ENCODE peak calls at places on chromosomes 16 and 17, in five cellular contexts. H is tibial artery, L is neuronal stem cell, Z is A549, B is heart left ventricle. Y is an unnamed sample. For H3K4me1, the result is how much of the 10 kb centered on the place peaks cover.

GRCh38 chr17:35241520-35241919 is 1.4 kb upstream of the SLFN5 start:
- DNase-seq in H (no peak), L (no peak), Z (no peak), B (no peak), Y (no peak)

GRCh38 chr17:29151567-29151966 is 28.6 kb downstream of the MYO18A start:
- DNase-seq in H (no peak), L (no peak), Z (peak), B (no peak), Y (peak)

GRCh38 chr17:65589321-65589720 is 27.9 kb upstream of the AXIN2 start:
- DNase-seq in H (no peak), L (no peak), Z (no peak), B (no peak), Y (no peak)

GRCh38 chr17:48594412-48595106 is 980 bp upstream of the HOXB5 start:
- DNase-seq in H (no peak), L (no peak), Z (no peak), B (no peak), Y (no peak)

GRCh38 chr16:62036101-62036806 is at the start of gene CDH8:
- DNase-seq in H (no peak), L (peak), Z (no peak), B (peak), Y (peak)

GRCh38 chr17:48908047-48908843 is at the start of gene UBE2Z:
- DNase-seq in H (peak), L (peak), Z (peak), B (peak), Y (peak)

GRCh38 chr16:30956601-30957455 is 726 bp upstream of the SETD1A start:
- DNase-seq in H (peak), L (peak), Z (peak), B (peak), Y (peak)

GRCh38 chr16:79644977-79645667 is 44.6 kb upstream of the MAF start:
- DNase-seq in H (no peak), L (no peak), Z (no peak), B (no peak), Y (no peak)

GRCh38 chr16:3099732-3100499 is 822 bp upstream of the ZSCAN10 start:
- DNase-seq in H (peak), L (peak), Z (peak), B (peak), Y (peak)

GRCh38 chr17:47945529-47946508 is 4.4 kb downstream of the PNPO start:
- DNase-seq in H (no peak), L (no peak), Z (no peak), B (peak), Y (no peak)

GRCh38 chr17:64771980-64772844 is 110.1 kb upstream of the SMURF2 start:
- DNase-seq in H (no peak), L (no peak), Z (no peak), B (no peak), Y (no peak)

GRCh38 chr16:2467301-2468141 is 3.6 kb upstream of the NTN3 start:
- DNase-seq in H (peak), L (no peak), Z (peak), B (peak), Y (peak)

GRCh38 chr17:50518265-50519023 is 10.2 kb downstream of the MYCBPAP start:
- DNase-seq in H (no peak), L (no peak), Z (no peak), B (no peak), Y (peak)

GRCh38 chr17:70172449-70172848 is 3.1 kb downstream of the KCNJ2 start:
- DNase-seq in H (no peak), L (no peak), Z (no peak), B (no peak), Y (no peak)

GRCh38 chr16:66502020-66502913 is 47.7 kb downstream of the TK2 start:
- DNase-seq in H (peak), L (no peak), Z (no peak), B (peak), Y (no peak)

GRCh38 chr16:6964679-6965078 is 368.0 kb upstream of the RBFOX1 start:
- DNase-seq in H (no peak), L (no peak), Z (no peak), B (no peak), Y (no peak)

GRCh38 chr17:7208027-7208571 is 11.5 kb downstream of the DLG4 start:
- DNase-seq in H (no peak), L (no peak), Z (no peak), B (no peak), Y (peak)

GRCh38 chr16:17266606-17267313 is 204.0 kb downstream of the XYLT1 start:
- DNase-seq in H (no peak), L (no peak), Z (no peak), B (no peak), Y (no peak)

GRCh38 chr17:82820278-82821251 is 19.3 kb downstream of the ZNF750 start:
- DNase-seq in H (no peak), L (no peak), Z (no peak), B (no peak), Y (no peak)

GRCh38 chr16:64019339-64019738 is 1102.5 kb downstream of the CDH11 start:
- DNase-seq in H (no peak), L (no peak), Z (no peak), B (no peak), Y (no peak)

GRCh38 chr16:53870831-53871230 is 166.9 kb downstream of the FTO start:
- DNase-seq in H (no peak), L (no peak), Z (no peak), B (no peak), Y (no peak)

GRCh38 chr17:164536-165235 is 16.8 kb downstream of the DOC2B start:
- DNase-seq in H (peak), L (peak), Z (peak), B (peak), Y (peak)

GRCh38 chr17:44906010-44906646 is 6.9 kb upstream of the EFTUD2 start:
- DNase-seq in H (no peak), L (no peak), Z (peak), B (no peak), Y (peak)

GRCh38 chr16:79653337-79654000 is 52.9 kb upstream of the MAF start:
- DNase-seq in H (no peak), L (no peak), Z (no peak), B (peak), Y (peak)

GRCh38 chr17:13699261-13699660 is 97.5 kb upstream of the HS3ST3A1 start:
- DNase-seq in H (no peak), L (no peak), Z (no peak), B (no peak), Y (no peak)

GRCh38 chr17:859461-860195 is 77.5 kb downstream of the MRM3 start:
- DNase-seq in H (no peak), L (no peak), Z (no peak), B (peak), Y (no peak)

GRCh38 chr16:13994239-13995106 is 74.5 kb downstream of the ERCC4 start:
- DNase-seq in H (no peak), L (no peak), Z (no peak), B (peak), Y (peak)

GRCh38 chr17:11296994-11297393 is 56.0 kb downstream of the SHISA6 start:
- DNase-seq in H (no peak), L (peak), Z (peak), B (no peak), Y (peak)

GRCh38 chr16:14369734-14370598 is 260.1 kb downstream of the PARN start:
- DNase-seq in H (peak), L (no peak), Z (no peak), B (peak), Y (peak)

GRCh38 chr17:9926150-9926804 is 21.2 kb upstream of the RCVRN start:
- DNase-seq in H (no peak), L (no peak), Z (no peak), B (no peak), Y (no peak)

GRCh38 chr16:50326835-50327465 is 41.8 kb downstream of the BRD7 start:
- DNase-seq in H (no peak), L (peak), Z (no peak), B (no peak), Y (peak)

GRCh38 chr16:3413730-3414379 is 12.8 kb downstream of the ZNF174 start:
- DNase-seq in H (no peak), L (no peak), Z (no peak), B (no peak), Y (peak)

GRCh38 chr17:45649796-45650195 is 134.3 kb upstream of the CRHR1 start:
- DNase-seq in H (no peak), L (no peak), Z (no peak), B (no peak), Y (no peak)

GRCh38 chr17:82956726-82957468 is 117.1 kb upstream of the ZNF750 start:
- DNase-seq in H (no peak), L (no peak), Z (no peak), B (no peak), Y (no peak)

DNA sequence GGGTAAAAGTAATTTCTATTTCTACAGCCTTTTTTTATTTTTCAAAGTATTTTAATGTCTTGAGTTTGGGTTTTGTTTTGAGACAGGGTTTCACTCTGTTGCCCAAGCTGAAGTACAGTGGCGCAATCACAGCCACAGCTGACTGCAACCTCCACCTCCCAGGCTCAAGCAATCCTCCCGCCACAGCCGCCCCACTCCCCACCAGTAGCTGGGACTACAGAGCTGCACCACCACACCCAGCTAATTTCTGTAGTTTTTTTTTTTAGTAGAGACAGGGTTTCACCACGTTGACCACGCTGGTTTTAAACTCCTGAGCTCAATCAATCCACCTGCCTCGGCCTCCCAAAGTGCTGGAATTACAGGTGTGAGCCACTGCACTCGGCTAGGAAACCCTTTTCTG is 44.0 kb downstream of the TUBD1 start:
- DNase-seq in H (peak), L (no peak), Z (no peak), B (peak), Y (no peak)
- H3K4me1 ChIP-seq in H (under half), L (under half), Z (half or more), B (half or more), Y (under half)

GRCh38 chr16:88479795-88480760 is 27.0 kb downstream of the ZFPM1 start:
- DNase-seq in H (no peak), L (no peak), Z (no peak), B (peak), Y (no peak)
- H3K4me1 ChIP-seq in H (under half), L (under half), Z (under half), B (under half), Y (under half)

DNA sequence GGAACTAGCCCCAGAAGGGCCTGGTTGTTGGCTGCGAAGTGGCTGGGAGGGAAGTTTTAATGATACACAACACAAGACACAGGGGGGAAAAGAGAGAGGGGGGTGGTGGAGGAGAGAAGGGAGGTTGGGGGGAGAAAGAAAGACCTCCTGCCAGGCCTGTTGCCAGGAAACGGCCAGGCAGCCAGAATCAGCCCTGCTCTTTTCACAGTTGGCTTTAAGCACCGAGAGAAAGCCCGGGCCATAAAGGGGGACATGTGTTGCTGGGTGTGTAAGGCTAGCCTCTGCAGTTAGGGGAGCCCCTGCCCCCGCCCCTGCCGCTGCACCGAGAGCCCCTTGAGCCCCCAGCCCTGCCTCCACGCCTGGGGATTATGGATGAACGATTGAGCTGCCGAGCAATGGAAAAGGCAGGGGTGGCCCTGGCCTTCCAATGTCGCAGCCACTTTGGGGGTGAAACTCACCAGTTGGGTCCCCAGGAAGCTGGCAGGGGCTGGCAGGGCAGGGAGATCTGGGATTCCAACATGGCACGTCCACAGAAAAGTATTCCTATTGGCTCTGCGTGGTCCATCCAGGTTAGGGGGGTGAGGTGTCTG is 13.9 kb upstream of the WNT3 start:
- DNase-seq in H (no peak), L (peak), Z (no peak), B (no peak), Y (no peak)
- H3K4me1 ChIP-seq in H (under half), L (under half), Z (under half), B (under half), Y (under half)

GRCh38 chr16:75570351-75571104 is 4.3 kb downstream of the GABARAPL2 start:
- DNase-seq in H (no peak), L (no peak), Z (no peak), B (no peak), Y (no peak)
- H3K4me1 ChIP-seq in H (under half), L (under half), Z (under half), B (half or more), Y (under half)

DNA sequence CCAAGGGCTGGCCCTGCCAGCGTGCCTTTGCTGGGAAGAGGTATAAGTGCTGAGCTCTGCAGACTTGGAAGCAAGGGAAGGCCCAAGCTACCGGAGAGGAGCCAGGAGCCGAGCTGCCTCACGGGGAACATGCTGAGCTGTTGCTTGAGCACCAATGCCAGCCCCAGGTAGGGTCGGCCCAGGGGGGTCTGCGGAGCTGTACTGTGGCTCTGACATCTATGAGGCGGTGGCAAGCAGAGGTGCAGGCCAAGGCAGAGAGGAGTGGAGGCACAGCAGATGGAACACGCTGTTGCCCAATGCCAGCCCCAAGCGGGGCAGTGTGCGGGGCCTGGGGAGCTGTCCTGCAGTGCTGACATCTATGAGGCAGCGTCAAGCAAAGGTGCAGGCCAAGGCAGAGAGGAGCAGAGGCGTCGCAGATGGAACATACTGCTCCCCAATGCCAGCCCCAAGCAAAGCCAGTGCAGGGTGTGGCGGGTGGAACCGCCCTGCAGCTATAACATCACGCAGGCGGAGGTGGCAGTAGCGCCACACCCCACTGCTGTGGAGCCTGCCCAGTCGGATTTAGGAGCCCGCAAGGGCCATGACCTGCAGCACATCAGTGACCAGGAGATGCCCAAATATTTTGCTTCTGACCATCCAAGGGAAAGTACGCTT is 10.0 kb downstream of the GGA2 start:
- DNase-seq in H (no peak), L (no peak), Z (no peak), B (no peak), Y (no peak)
- H3K4me1 ChIP-seq in H (under half), L (under half), Z (under half), B (half or more), Y (under half)

GRCh38 chr16:57544129-57544653 is 1.7 kb downstream of the ADGRG5 start:
- DNase-seq in H (no peak), L (no peak), Z (no peak), B (no peak), Y (peak)

GRCh38 chr16:57539072-57539796 is 2.9 kb upstream of the CCDC102A start:
- DNase-seq in H (no peak), L (no peak), Z (no peak), B (no peak), Y (no peak)

GRCh38 chr16:57540906-57541753 is 1.3 kb upstream of the ADGRG5 start:
- DNase-seq in H (no peak), L (no peak), Z (no peak), B (no peak), Y (no peak)

GRCh38 chr16:57540387-57540786 is 2.1 kb upstream of the ADGRG5 start:
- DNase-seq in H (no peak), L (no peak), Z (no peak), B (no peak), Y (no peak)

DNA sequence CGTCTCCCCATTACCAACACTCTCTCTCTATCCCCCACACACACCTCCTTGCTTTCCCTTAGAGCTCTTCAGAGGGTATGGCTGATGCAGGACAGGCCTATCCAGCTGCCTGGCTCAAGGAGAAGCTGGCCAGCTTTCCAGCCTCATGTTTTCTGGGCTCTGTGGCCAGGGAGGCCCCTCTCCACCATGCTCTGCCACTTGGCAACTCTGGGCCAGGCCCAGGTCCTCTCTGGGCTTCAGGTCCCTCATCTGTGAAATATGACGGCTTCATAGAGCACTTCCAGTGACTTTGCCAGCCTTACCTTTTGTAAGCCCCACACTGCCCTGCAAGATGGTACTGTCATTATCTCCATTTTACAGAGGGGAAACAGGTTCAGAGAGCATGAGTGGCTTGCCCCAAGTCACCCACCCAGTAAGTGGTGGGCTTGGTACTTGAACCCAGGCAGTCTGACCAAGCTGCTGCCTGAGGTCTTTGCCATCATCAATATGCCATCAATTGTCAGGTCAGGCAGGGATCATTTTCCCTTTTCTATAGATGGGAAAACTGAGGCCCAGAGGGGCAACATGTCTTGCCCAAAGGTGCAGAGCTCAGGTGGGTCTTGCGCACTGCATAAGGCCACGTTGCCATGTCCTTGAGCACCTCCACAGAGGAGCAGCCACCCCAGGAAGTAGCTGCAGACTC is 548 bp upstream of the ADGRG5 start:
- DNase-seq in H (no peak), L (no peak), Z (no peak), B (no peak), Y (no peak)
- H3K4me1 ChIP-seq in H (under half), L (under half), Z (under half), B (under half), Y (under half)

GRCh38 chr17:27496971-27497370 is 40.7 kb downstream of the KSR1 start:
- DNase-seq in H (no peak), L (no peak), Z (no peak), B (no peak), Y (no peak)

GRCh38 chr17:27496005-27496404 is 39.8 kb downstream of the KSR1 start:
- DNase-seq in H (no peak), L (no peak), Z (no peak), B (no peak), Y (no peak)

GRCh38 chr17:27498615-27499316 is 42.5 kb downstream of the KSR1 start:
- DNase-seq in H (no peak), L (no peak), Z (no peak), B (no peak), Y (no peak)

GRCh38 chr17:27496501-27496943 is 40.3 kb downstream of the KSR1 start:
- DNase-seq in H (no peak), L (no peak), Z (peak), B (no peak), Y (no peak)

GRCh38 chr17:27497696-27498095 is 41.4 kb downstream of the KSR1 start:
- DNase-seq in H (no peak), L (no peak), Z (no peak), B (no peak), Y (no peak)
- H3K4me1 ChIP-seq in H (under half), L (under half), Z (under half), B (under half), Y (under half)

GRCh38 chr16:85027349-85027967 is at the start of gene KIAA0513:
- DNase-seq in H (peak), L (peak), Z (peak), B (peak), Y (peak)
- H3K4me1 ChIP-seq in H (under half), L (under half), Z (under half), B (under half), Y (under half)

GRCh38 chr17:38709864-38710602 is 5.0 kb downstream of the MLLT6 start:
- DNase-seq in H (no peak), L (no peak), Z (no peak), B (no peak), Y (no peak)

GRCh38 chr17:38706625-38707298 is 1.7 kb downstream of the MLLT6 start:
- DNase-seq in H (no peak), L (no peak), Z (no peak), B (peak), Y (no peak)

GRCh38 chr17:38705803-38706624 is 941 bp downstream of the MLLT6 start:
- DNase-seq in H (peak), L (peak), Z (peak), B (peak), Y (peak)

GRCh38 chr17:38709104-38709820 is 4.2 kb downstream of the MLLT6 start:
- DNase-seq in H (no peak), L (no peak), Z (no peak), B (no peak), Y (no peak)

GRCh38 chr17:38707678-38708351 is 2.7 kb downstream of the MLLT6 start:
- DNase-seq in H (no peak), L (no peak), Z (no peak), B (no peak), Y (no peak)
- H3K4me1 ChIP-seq in H (under half), L (under half), Z (under half), B (under half), Y (under half)